ENCODE peak calls at places on chromosomes 13 and 19, in five cellular contexts. H is sigmoid colon, D is breast epithelium, N is right lobe of liver, F is ovary. E is an unnamed sample.

GRCh38 chr13:59269476-59269875 is 894.3 kb downstream of the DIAPH3 start:
- DNase-seq in N (no peak), D (no peak), F (no peak), H (no peak), E (no peak)

GRCh38 chr13:82963466-82963865 is 918.8 kb downstream of the SLITRK1 start:
- DNase-seq in H (no peak), N (no peak), F (no peak), D (no peak), E (no peak)

GRCh38 chr19:4589579-4590410 is 30.3 kb upstream of the SEMA6B start:
- DNase-seq in H (no peak), F (no peak), D (no peak), N (no peak), E (no peak)

GRCh38 chr19:16355293-16356043 is 30.8 kb downstream of the KLF2 start:
- DNase-seq in N (no peak), H (no peak), D (no peak), F (peak), E (no peak)

GRCh38 chr13:113044431-113045114 is 61.0 kb upstream of the F7 start:
- DNase-seq in F (no peak), H (no peak), N (no peak), D (no peak), E (no peak)

GRCh38 chr13:111474136-111475002 is 153.9 kb downstream of the TEX29 start:
- DNase-seq in N (peak), F (no peak), H (no peak), D (no peak), E (peak)

GRCh38 chr13:30847697-30848307 is 58.3 kb upstream of the MEDAG start:
- DNase-seq in F (no peak), D (no peak), H (no peak), N (no peak), E (no peak)

GRCh38 chr13:106145070-106145469 is 390.4 kb downstream of the EFNB2 start:
- DNase-seq in H (no peak), D (no peak), N (no peak), F (no peak), E (no peak)

GRCh38 chr13:29504691-29505090 is 90.8 kb downstream of the SLC7A1 start:
- DNase-seq in D (no peak), F (no peak), H (no peak), N (no peak), E (no peak)

GRCh38 chr19:52322429-52322828 is 13.6 kb upstream of the ZNF610 start:
- DNase-seq in D (no peak), H (no peak), N (no peak), F (no peak), E (no peak)

GRCh38 chr13:79901336-79901735 is 420.4 kb downstream of the NDFIP2 start:
- DNase-seq in D (no peak), N (no peak), H (no peak), F (no peak), E (no peak)

GRCh38 chr13:27958928-27959539 is 10.1 kb downstream of the CDX2 start:
- DNase-seq in D (peak), F (no peak), H (no peak), N (no peak), E (peak)

GRCh38 chr13:49840667-49841066 is 48.2 kb upstream of the KPNA3 start:
- DNase-seq in F (no peak), N (no peak), D (no peak), H (no peak), E (no peak)

GRCh38 chr19:46634045-46634655 is 1.9 kb downstream of the GNG8 start:
- DNase-seq in F (peak), H (peak), D (peak), N (no peak), E (peak)

GRCh38 chr19:24140099-24140498 is 53.1 kb downstream of the ZNF254 start:
- DNase-seq in H (no peak), D (no peak), F (no peak), N (no peak), E (no peak)

GRCh38 chr13:32136061-32136460 is 104.5 kb downstream of the FRY start:
- DNase-seq in F (no peak), N (no peak), H (no peak), D (no peak), E (no peak)

GRCh38 chr19:49224856-49225255 is 67.3 kb downstream of the TRPM4 start:
- DNase-seq in N (peak), H (no peak), D (no peak), F (no peak), E (no peak)

GRCh38 chr19:4343845-4344713 is 717 bp downstream of the MPND start:
- DNase-seq in F (peak), N (peak), D (no peak), H (peak), E (peak)

GRCh38 chr13:30438286-30438685 is 16.0 kb downstream of the UBE2L5 start:
- DNase-seq in F (no peak), D (no peak), N (no peak), H (no peak), E (no peak)

GRCh38 chr19:5637971-5638370 is 15.1 kb downstream of the SAFB start:
- DNase-seq in H (peak), N (no peak), D (no peak), F (no peak), E (peak)

GRCh38 chr19:50515168-50515561 is 1.5 kb upstream of the ASPDH start:
- DNase-seq in D (no peak), F (no peak), N (no peak), H (peak), E (no peak)

GRCh38 chr13:72199640-72200039 is 332.6 kb upstream of the DACH1 start:
- DNase-seq in F (no peak), H (no peak), D (no peak), N (no peak), E (no peak)

GRCh38 chr13:45082964-45083363 is 37.3 kb upstream of the GTF2F2 start:
- DNase-seq in D (no peak), F (no peak), H (no peak), N (no peak), E (no peak)

GRCh38 chr13:28488376-28489005 is 6.4 kb downstream of the FLT1 start:
- DNase-seq in H (no peak), D (no peak), F (no peak), N (no peak), E (no peak)

GRCh38 chr13:39385621-39386231 is 217.3 kb downstream of the LHFPL6 start:
- DNase-seq in N (no peak), D (no peak), H (no peak), F (no peak), E (no peak)

GRCh38 chr19:19463348-19464117 is 51.8 kb downstream of the TSSK6 start:
- DNase-seq in D (no peak), N (no peak), H (peak), F (peak), E (no peak)

GRCh38 chr13:50945669-50946068 is 36.1 kb downstream of the RNASEH2B start:
- DNase-seq in N (no peak), D (no peak), F (no peak), H (no peak), E (no peak)

GRCh38 chr13:76884571-76885202 is 1.5 kb downstream of the KCTD12 start:
- DNase-seq in H (peak), D (no peak), N (no peak), F (peak), E (no peak)

GRCh38 chr13:51276684-51277083 is 54.5 kb downstream of the FAM124A start:
- DNase-seq in F (no peak), H (no peak), N (no peak), D (peak), E (no peak)

GRCh38 chr13:20700288-20700687 is 3.2 kb upstream of the IL17D start:
- DNase-seq in F (no peak), H (no peak), N (no peak), D (no peak), E (no peak)

GRCh38 chr13:93265800-93266199 is 39.2 kb downstream of the GPC6 start:
- DNase-seq in N (no peak), H (no peak), F (no peak), D (no peak), E (no peak)

GRCh38 chr19:15101479-15102082 is 5.6 kb upstream of the SYDE1 start:
- DNase-seq in H (no peak), D (no peak), F (no peak), N (no peak), E (no peak)

DNA sequence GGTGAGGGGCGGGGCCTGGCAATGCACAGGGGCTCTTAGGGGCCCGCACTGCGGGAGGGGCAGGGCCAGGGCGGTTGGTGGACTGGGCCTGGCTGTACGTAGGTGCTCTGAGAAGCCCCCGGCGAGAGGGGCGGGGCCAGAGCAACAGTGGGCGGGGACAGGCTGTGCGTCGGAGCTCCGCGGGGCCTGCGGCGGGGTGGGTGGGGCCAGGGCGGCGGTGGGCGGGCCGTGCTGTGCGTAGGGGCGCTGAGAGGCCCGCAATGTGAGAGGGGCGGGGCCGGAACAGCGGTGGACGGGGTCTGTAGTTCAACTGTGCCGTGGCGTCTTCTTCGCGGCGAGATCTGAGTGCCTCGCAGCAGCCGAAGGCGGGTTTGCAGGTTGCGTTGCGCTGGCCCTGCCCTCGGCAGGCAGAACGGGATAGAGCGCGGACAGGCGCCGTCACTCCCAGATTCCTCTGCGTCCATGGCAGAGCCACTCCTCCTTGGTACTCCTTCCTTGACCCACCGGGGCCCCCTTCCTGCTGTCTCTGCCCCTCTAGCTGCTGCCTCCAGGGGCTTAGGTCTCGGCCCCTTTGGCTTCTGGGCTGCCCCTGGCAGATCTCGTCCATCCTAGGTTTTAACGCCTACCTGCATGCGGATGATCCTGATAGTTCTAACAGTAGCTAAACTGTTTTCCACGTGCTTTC is 33.2 kb downstream of the CCNE1 start:
- DNase-seq in N (peak), D (peak), F (peak), H (peak), E (peak)
- TF ChIP-seq POLR2A in N (no peak), D (no peak), F (no peak), H (peak), E (no peak)

GRCh38 chr13:40790232-40790631 is 821 bp downstream of the SLC25A15 start:
- DNase-seq in H (no peak), N (no peak), D (no peak), F (no peak), E (no peak)
- TF ChIP-seq POLR2A in H (no peak), N (no peak), D (no peak), F (no peak), E (no peak)

DNA sequence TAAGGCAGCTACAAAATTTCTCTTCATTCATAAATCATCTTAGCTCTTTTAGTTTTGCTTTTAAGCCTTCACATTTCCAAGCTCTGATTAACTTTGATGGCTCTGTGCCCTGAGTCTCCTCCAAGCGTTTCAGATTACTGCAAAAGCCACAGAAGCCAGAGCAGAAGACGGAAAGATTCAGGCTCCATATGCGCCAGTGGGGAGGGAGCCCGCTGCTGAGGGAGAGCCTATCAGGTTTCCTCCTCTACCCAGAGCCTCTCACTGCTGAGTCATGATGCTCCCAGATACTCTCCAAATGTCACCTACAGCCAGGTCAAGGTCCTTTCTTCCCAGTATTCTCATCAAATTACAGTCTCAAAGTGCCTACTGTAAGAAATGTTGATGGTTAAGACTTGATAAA is 193.6 kb downstream of the RAP2A start:
- DNase-seq in H (no peak), F (no peak), N (no peak), D (no peak), E (no peak)
- TF ChIP-seq POLR2A in H (no peak), F (no peak), N (no peak), D (no peak), E (no peak)

DNA sequence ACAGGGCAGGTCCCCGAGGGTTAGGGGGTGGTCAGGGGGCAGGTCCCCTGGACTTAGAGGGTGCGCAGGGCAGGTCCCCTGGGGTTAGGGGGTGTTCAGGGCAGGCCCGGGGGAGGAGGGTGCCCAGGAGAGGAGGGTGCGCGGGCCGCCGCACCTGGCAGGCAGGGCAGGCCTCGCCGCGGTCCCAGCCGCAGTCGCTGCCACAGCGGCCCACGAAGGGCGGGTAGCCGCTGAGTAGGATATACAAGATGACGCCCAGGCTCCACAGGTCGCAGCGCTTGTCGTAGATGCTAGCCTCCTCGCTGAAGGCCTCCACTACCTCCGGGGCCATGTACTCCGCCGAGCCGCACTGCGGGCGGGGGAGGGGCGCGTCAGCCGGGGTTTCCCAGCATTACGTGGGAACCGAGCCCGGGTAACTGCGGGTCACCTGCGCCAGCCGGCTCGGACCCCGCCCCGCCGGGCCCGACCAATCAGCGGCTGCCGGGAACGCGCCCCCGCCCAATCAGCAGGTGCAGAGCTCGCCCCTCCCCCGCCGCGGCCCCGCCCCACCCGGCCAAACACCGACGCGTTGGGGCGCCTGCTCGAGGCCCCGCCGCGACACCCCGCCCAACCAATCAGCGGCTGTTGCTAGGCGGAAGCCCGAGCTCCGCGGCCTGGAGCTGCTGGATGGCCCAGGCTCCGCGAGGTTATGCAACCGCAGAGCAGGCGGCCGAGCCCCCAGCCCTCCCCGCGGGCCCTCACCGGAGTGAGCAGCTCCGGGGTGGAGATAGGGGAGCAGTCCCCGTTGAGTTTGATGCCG is 9.2 kb downstream of the MKNK2 start:
- DNase-seq in H (peak), N (peak), D (peak), F (peak), E (peak)
- TF ChIP-seq POLR2A in H (no peak), N (peak), D (no peak), F (peak), E (no peak)

GRCh38 chr19:38836438-38837303 is 5.1 kb upstream of the ECH1 start:
- DNase-seq in D (peak), H (no peak), F (no peak), N (no peak), E (peak)
- TF ChIP-seq POLR2A in D (no peak), H (no peak), F (no peak), N (no peak), E (no peak)

DNA sequence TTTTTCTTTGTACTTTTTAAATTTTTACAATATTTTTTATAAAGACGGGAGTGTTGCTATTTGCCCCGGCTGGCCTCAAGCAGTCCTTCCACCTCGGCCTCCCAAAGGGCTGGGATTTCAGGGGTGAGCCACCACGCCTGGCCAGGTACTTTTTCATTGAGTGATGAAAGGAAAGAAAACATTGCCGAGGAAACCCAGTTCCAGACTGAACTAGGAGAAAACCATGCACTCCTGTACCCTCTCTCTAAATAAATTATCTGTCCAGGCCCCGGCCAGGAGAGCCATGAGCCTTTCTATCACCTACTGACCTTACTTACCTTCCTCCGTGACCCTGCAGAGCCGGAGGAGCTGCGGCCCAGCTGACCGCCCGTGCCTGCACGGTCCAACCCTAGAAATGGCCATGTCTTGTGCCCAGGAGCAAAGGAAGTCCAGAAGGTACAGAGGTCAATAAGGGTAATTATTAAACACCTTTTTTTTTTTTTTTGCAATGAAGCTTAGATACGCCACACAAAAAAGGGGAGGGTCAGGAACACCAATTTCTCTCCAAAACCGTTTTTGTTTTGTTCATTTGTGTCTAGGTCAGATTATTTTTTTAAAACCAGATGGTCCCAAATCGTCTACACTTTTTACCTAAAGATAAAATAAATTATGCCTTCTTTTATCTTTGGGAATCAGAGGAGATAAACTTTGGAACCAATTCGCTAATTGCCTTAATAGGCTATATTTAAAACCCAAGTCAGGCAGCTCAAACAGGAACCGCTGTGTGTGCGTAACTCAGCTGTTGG is at the start of gene SLC7A9:
- DNase-seq in F (no peak), N (peak), D (no peak), H (peak), E (no peak)
- TF ChIP-seq POLR2A in F (no peak), N (peak), D (no peak), H (no peak), E (no peak)

DNA sequence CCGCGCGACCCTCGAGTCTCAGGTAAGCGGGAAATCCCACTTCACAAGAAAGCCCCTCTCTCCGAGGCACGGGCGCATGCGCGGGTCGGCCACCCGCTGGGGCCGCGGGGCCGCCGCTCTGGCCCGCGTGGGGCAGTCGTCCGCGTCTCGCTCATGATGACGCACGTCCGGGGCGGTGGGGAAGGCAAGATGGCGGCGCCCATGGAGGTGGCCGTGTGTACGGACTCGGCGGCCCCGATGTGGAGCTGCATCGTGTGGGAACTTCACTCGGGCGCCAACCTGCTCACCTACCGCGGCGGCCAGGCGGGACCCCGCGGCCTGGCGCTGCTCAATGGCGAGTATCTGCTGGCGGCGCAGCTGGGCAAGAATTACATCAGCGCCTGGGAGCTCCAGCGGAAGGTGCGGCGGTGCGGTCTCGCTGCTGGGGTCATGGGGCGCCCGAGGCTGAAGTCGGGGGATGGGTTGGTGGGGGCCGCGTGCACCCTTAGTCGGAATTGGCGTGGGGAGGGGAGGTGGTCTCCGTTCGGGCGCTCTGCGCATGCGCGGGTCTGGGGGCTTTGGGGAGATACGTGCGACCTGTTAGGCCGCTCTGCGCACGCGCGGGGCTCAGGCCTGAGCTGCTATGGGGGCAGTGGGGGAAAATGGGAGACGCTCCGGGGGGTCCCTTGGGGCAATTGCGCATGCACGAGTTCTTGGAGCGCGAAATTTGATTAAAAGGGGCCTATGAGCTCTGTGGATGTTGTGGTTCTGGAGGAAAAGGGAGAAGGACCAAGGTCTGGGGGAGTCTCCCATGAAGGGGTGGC is at the start of gene WDR18:
- DNase-seq in D (peak), F (peak), H (peak), N (peak), E (peak)
- TF ChIP-seq POLR2A in D (no peak), F (peak), H (peak), N (peak), E (no peak)

GRCh38 chr13:52452470-52452869 is 2.0 kb upstream of the VPS36 start:
- DNase-seq in H (no peak), D (no peak), F (no peak), N (no peak), E (no peak)

GRCh38 chr13:52454459-52454824 is 836 bp upstream of the CKAP2 start:
- DNase-seq in H (no peak), F (no peak), D (no peak), N (no peak), E (peak)

GRCh38 chr13:52450793-52451116 is 321 bp upstream of the VPS36 start:
- DNase-seq in D (no peak), H (no peak), F (no peak), N (no peak), E (no peak)

GRCh38 chr13:52455677-52456041 is 381 bp downstream of the CKAP2 start:
- DNase-seq in H (peak), F (peak), N (peak), D (no peak), E (peak)

GRCh38 chr13:52454825-52455676 is at the start of gene CKAP2:
- DNase-seq in N (peak), F (peak), D (peak), H (peak), E (peak)
- TF ChIP-seq POLR2A in N (peak), F (peak), D (peak), H (peak), E (no peak)

E was measured in lower leg skin.